ENCODE peak calls at places on chromosomes 3 and 15, in six cellular contexts. V is mucosa of descending colon, B is MCF 10A, K is GM20000, F is heart left ventricle, A is cardiac muscle cell. X is an unnamed sample.
A peak's percentile ranks its signal among the peaks of the same experiment; 100 is the strongest.

GRCh38 chr3:33046521-33046920 is 50.4 kb downstream of the GLB1 start:
- DNase-seq in V (no peak), B (no peak), K (no peak), F (no peak), A (no peak), X (no peak)

GRCh38 chr15:99437315-99438221 is 128.2 kb upstream of the MEF2A start:
- DNase-seq in V (peak; percentile 6), B (no peak), K (no peak), F (peak; percentile 27), A (no peak), X (no peak)

GRCh38 chr15:59367022-59367451 is 5.6 kb downstream of the MYO1E start:
- DNase-seq in V (no peak), B (no peak), K (no peak), F (no peak), A (peak; percentile 62), X (no peak)

GRCh38 chr3:68972358-68972979 is 40.1 kb upstream of the TAFA4 start:
- DNase-seq in V (peak; percentile 42), B (peak; percentile 63), K (peak; percentile 48), F (peak; percentile 22), A (peak; percentile 75), X (peak; percentile 76)

GRCh38 chr3:30770387-30770786 is 124.1 kb downstream of the GADL1 start:
- DNase-seq in V (no peak), B (peak; percentile 84), K (no peak), F (peak; percentile 18), A (peak; percentile 82), X (peak; percentile 6)

GRCh38 chr3:168168743-168169142 is 73.0 kb upstream of the GOLIM4 start:
- DNase-seq in V (no peak), B (no peak), K (no peak), F (no peak), A (no peak), X (no peak)

GRCh38 chr15:37586976-37587375 is 347.5 kb upstream of the TMCO5A start:
- DNase-seq in V (no peak), B (peak; percentile 59), K (no peak), F (no peak), A (peak; percentile 68), X (no peak)

GRCh38 chr15:25403771-25404170 is 35.1 kb downstream of the UBE3A start:
- DNase-seq in V (no peak), B (no peak), K (no peak), F (no peak), A (no peak), X (no peak)

GRCh38 chr3:72306800-72307341 is 521.9 kb upstream of the PROK2 start:
- DNase-seq in V (no peak), B (peak; percentile 36), K (no peak), F (no peak), A (no peak), X (no peak)

GRCh38 chr15:28140062-28140461 is 40.9 kb upstream of the OCA2 start:
- DNase-seq in V (no peak), B (no peak), K (no peak), F (no peak), A (no peak), X (no peak)

GRCh38 chr15:55108858-55109518 is 87.8 kb downstream of the RSL24D1 start:
- DNase-seq in V (peak; percentile 73), B (peak; percentile 55), K (peak; percentile 59), F (peak; percentile 61), A (peak; percentile 76), X (peak; percentile 78)

GRCh38 chr3:58043933-58044332 is 35.7 kb downstream of the FLNB start:
- DNase-seq in V (no peak), B (no peak), K (no peak), F (no peak), A (no peak), X (no peak)

GRCh38 chr3:14273886-14274517 is 95.4 kb downstream of the LSM3 start:
- DNase-seq in V (no peak), B (peak; percentile 39), K (no peak), F (no peak), A (no peak), X (no peak)

GRCh38 chr3:37770938-37771918 is 90.5 kb upstream of the CTDSPL start:
- DNase-seq in V (no peak), B (no peak), K (no peak), F (peak; percentile 84), A (peak; percentile 65), X (no peak)

GRCh38 chr15:81091889-81092558 is 42.0 kb upstream of the CFAP161 start:
- DNase-seq in V (no peak), B (peak; percentile 84), K (no peak), F (peak; percentile 32), A (peak; percentile 71), X (no peak)

GRCh38 chr3:129613205-129613740 is 6.8 kb upstream of the PLXND1 start:
- DNase-seq in V (no peak), B (no peak), K (no peak), F (peak; percentile 19), A (no peak), X (no peak)

GRCh38 chr3:186021673-186022362 is 84.0 kb upstream of the TRA2B start:
- DNase-seq in V (no peak), B (peak; percentile 81), K (no peak), F (no peak), A (peak; percentile 83), X (no peak)

GRCh38 chr15:43125095-43125661 is 8.2 kb upstream of the TMEM62 start:
- DNase-seq in V (no peak), B (no peak), K (no peak), F (no peak), A (no peak), X (no peak)

GRCh38 chr3:15520185-15520584 is 1.3 kb downstream of the COLQ start:
- DNase-seq in V (no peak), B (no peak), K (no peak), F (peak; percentile 29), A (no peak), X (no peak)

GRCh38 chr15:52128568-52128967 is 16.0 kb upstream of the BCL2L10 start:
- DNase-seq in V (no peak), B (no peak), K (no peak), F (no peak), A (no peak), X (no peak)

GRCh38 chr15:58167095-58167591 is 29.0 kb downstream of the AQP9 start:
- DNase-seq in V (no peak), B (no peak), K (no peak), F (no peak), A (no peak), X (no peak)
- TF ChIP-seq CTCF in V (no peak), B (no peak), K (no peak), F (no peak), A (no peak), X (no peak)

GRCh38 chr15:77179541-77179998 is 108.7 kb upstream of the TSPAN3 start:
- DNase-seq in V (no peak), B (no peak), K (peak; percentile 58), F (no peak), A (peak; percentile 59), X (no peak)
- TF ChIP-seq CTCF in V (no peak), B (no peak), K (no peak), F (no peak), A (no peak), X (no peak)

GRCh38 chr3:64443553-64444331 is 218.5 kb upstream of the PRICKLE2 start:
- DNase-seq in V (no peak), B (no peak), K (no peak), F (no peak), A (peak; percentile 85), X (no peak)

GRCh38 chr3:64441861-64442260 is 216.6 kb upstream of the PRICKLE2 start:
- DNase-seq in V (no peak), B (no peak), K (no peak), F (no peak), A (no peak), X (no peak)

GRCh38 chr3:64445318-64446300 is 220.3 kb upstream of the PRICKLE2 start:
- DNase-seq in V (peak; percentile 14), B (no peak), K (peak; percentile 26), F (no peak), A (peak; percentile 67), X (peak; percentile 61)

GRCh38 chr3:64449026-64449425 is 223.8 kb upstream of the PRICKLE2 start:
- DNase-seq in V (no peak), B (no peak), K (no peak), F (no peak), A (no peak), X (no peak)

GRCh38 chr3:64444619-64445317 is 219.5 kb upstream of the PRICKLE2 start:
- DNase-seq in V (no peak), B (no peak), K (no peak), F (no peak), A (no peak), X (no peak)
- TF ChIP-seq CTCF in V (no peak), B (no peak), K (no peak), F (no peak), A (peak; percentile 16), X (no peak)

GRCh38 chr3:113746069-113746954 is at the start of gene NAA50:
- DNase-seq in V (peak; percentile 94), B (peak; percentile 96), K (peak; percentile 92), F (peak; percentile 95), A (peak; percentile 98), X (peak; percentile 85)
- TF ChIP-seq CTCF in V (no peak), B (no peak), K (no peak), F (no peak), A (no peak), X (no peak)